ENCODE peak calls at places on chromosomes 12 and 14, in eight cellular contexts. K, I, O, S, C, G, P and J are unnamed samples.

GRCh38 chr12:49553512-49554088 is 14.3 kb downstream of the MCRS1 start:
- DNase-seq in C (peak), S (no peak), P (no peak), G (no peak), O (peak), K (no peak), I (no peak), J (no peak)

GRCh38 chr12:46342562-46343033 is 30.0 kb downstream of the SLC38A2 start:
- DNase-seq in S (no peak), K (peak), C (peak), P (no peak), I (no peak), G (no peak), O (peak), J (no peak)

GRCh38 chr14:61839452-61839851 is 77.2 kb downstream of the SNAPC1 start:
- DNase-seq in S (no peak), C (peak), I (no peak), G (peak), P (no peak), O (no peak), K (no peak), J (no peak)

GRCh38 chr12:98896938-98897337 is 251.8 kb downstream of the APAF1 start:
- DNase-seq in K (no peak), I (peak), O (peak), G (no peak), P (no peak), S (no peak), C (no peak), J (no peak)

GRCh38 chr12:106247731-106248176 is at the start of gene CKAP4:
- DNase-seq in I (no peak), K (peak), S (peak), O (peak), C (peak), P (peak), G (no peak), J (no peak)

GRCh38 chr14:24629521-24629920 is 4.5 kb downstream of the GZMB start:
- DNase-seq in K (no peak), O (no peak), I (no peak), P (no peak), C (no peak), G (no peak), S (no peak), J (no peak)

GRCh38 chr12:27652174-27652763 is 44.0 kb upstream of the REP15 start:
- DNase-seq in I (no peak), P (no peak), G (peak), O (peak), C (peak), S (no peak), K (no peak), J (no peak)

GRCh38 chr12:58629376-58629775 is 290.9 kb downstream of the LRIG3 start:
- DNase-seq in P (no peak), S (no peak), I (no peak), C (no peak), G (no peak), K (no peak), O (no peak), J (no peak)

GRCh38 chr12:56839489-56840442 is 76.6 kb downstream of the HSD17B6 start:
- DNase-seq in C (peak), G (no peak), O (peak), S (peak), I (no peak), K (no peak), P (peak), J (no peak)

GRCh38 chr12:105281694-105282049 is 45.7 kb upstream of the APPL2 start:
- DNase-seq in P (no peak), I (no peak), K (no peak), C (peak), S (no peak), G (no peak), O (no peak), J (no peak)

DNA sequence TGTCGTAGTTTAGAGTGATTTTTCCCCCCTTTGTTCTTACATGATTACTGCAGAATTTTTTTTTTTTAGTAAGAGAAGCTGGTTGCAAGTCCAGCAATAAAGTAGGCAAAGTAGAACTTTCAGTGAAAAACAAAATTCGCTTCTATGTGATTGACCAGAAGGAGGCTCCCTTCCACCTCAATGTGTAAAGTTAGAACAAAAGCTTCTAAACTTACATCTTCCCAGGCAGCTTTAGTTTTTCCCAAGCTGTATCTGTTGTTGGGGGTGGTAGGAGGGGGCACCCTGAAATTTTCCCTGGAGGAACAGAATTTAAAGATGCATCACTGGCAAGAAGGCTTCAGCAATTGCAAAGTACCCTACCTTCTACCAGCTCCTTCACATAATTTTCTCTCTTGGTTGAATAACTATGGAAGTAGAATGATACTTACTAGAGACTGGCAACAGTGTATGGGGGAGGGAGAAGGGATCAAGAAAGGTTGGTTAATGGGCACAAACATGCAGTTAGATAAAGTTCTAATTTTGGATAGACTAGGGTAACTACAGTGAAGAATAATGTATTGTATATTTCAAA is 87.3 kb upstream of the E2F7 start:
- DNase-seq in G (no peak), P (no peak), C (peak), S (no peak), O (peak), I (peak), K (no peak), J (no peak)
- TF ChIP-seq CTCF in G (peak), P (peak), C (peak), S (peak), O (peak), I (peak), K (no peak), J (peak)

GRCh38 chr14:77043177-77043983 is 14.9 kb upstream of the IRF2BPL start:
- DNase-seq in S (no peak), P (no peak), I (no peak), K (no peak), C (peak), O (no peak), G (peak), J (no peak)

GRCh38 chr14:77040059-77040308 is 11.5 kb upstream of the IRF2BPL start:
- DNase-seq in I (no peak), G (no peak), P (no peak), O (no peak), C (no peak), S (no peak), K (no peak), J (no peak)

GRCh38 chr14:77040995-77041744 is 12.7 kb upstream of the IRF2BPL start:
- DNase-seq in K (no peak), C (peak), S (no peak), O (no peak), P (no peak), I (no peak), G (no peak), J (no peak)

GRCh38 chr14:77040309-77040994 is 11.9 kb upstream of the IRF2BPL start:
- DNase-seq in P (peak), C (peak), I (peak), S (peak), O (peak), G (peak), K (peak), J (peak)

DNA sequence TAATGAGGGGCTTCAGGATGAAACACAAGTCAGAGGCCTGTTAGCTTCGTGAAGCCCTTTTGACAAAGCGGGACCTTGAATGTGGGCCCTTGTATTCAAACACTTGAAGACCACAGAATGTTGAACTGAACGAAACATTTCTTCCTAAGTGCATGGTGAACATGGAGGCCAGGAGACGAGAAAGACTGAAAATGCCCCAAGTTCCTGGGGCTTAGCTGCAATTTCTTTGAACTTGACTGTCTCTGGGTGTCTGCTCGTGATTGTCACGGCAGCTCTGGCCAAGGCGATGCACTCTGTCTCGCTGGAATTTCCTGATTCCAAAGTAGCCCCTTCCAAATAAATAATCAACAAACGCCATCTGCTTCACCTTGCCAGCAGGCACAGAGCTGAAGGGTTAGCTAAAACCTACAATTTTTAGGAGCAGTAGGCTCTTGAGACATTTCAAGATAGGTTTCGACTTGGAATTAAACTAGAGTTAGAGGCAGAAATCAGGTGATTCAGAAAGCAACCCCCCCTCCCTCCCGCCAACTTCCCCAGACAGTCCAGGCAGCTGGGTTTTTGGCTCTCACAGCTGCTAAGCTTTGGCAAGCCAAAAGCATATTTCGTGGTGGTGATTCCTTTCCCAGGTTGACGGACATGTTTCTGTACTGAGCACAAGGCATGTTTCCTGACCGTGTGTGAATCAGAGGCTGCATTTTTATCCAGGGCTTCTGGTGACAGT is 13.5 kb upstream of the IRF2BPL start:
- DNase-seq in K (no peak), S (no peak), I (peak), C (peak), G (peak), O (no peak), P (no peak), J (no peak)
- H3K4me3 ChIP-seq in K (no peak), S (no peak), I (no peak), C (peak), G (no peak), O (no peak), P (no peak), J (no peak)

GRCh38 chr14:56449670-56450213 is 129.9 kb upstream of the TMEM260 start:
- DNase-seq in I (no peak), S (no peak), P (no peak), C (no peak), O (no peak), G (no peak), K (no peak), J (no peak)

DNA sequence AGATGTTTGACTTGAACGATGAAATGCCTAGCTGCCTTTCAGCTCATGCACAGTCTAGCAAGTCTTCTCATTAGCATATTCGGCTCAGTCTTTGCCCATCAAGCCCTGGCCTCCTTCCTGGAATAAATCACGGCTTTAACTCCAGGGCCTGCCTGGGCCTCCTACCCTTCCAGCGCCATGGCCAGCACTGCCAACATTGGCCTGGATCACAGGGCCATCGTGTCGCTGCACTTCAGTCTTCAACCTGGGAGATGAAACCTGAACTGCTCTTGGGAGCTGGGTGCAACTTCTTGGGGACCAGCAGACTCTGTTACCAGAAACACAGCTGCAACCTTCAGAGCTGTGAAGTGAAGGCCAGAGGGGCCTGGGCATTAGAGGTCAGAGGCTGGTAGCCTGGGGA is 126.6 kb upstream of the TMEM260 start:
- DNase-seq in I (no peak), G (no peak), C (no peak), P (no peak), O (no peak), S (no peak), K (no peak), J (no peak)
- TF ChIP-seq CTCF in I (no peak), G (no peak), C (no peak), P (no peak), O (no peak), S (no peak), K (no peak), J (no peak)

DNA sequence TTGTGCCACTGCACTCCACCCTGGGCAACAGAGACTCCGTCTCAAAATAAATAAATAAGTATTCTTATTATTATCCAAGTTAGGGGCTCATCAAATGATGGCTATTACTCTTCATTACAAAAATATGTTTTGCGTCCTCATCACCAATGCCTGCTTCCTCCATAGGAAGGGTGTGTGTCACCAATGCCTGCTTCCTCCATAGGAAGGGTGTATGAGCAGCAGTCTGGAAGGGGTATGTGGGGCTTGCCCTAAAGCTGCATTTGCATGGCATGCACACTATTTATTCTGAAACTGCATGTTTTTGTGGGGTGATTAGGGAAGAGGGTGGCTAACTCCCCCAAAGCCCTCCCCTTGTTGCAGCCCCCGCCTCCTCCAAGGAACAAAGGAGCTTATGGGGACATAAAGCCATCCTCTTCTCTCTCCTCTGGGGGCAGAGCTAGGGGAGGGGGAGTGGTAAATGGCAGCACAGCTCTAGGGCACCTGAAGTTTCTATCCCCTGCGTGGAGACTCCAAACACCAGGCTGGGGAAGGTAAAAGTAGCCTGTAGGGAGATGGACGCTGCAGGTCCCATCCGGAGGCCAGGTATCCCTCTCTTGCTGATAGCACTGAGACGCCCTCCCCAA is 1.3 kb downstream of the CAMKK2 start:
- DNase-seq in I (no peak), O (peak), C (peak), K (no peak), S (no peak), G (no peak), P (no peak), J (no peak)
- H3K4me3 ChIP-seq in I (peak), O (peak), C (peak), K (peak), S (peak), G (peak), P (peak), J (peak)

DNA sequence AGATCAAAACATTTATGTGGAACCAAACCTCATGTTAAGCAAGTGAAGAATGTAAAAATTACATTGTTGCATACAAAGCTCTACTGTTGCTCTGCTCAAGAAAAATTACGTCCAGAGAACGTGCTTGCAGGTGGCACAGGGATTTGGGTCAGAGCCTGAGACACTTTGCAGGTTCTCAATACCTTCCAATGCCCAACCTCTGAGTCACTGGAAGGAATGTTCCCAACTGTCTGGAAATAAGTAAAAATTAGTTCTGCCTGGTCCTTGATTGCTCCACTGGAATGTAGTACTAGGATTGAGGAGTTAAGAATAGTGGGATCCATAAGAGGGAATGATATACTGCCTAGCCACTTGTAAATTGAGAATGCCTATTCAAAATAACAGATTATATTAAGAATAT is 2.8 kb upstream of the IFNG start:
- DNase-seq in G (no peak), K (no peak), C (peak), O (no peak), I (peak), P (no peak), S (no peak), J (peak)
- TF ChIP-seq CTCF in G (no peak), K (no peak), C (no peak), O (no peak), I (no peak), P (no peak), S (no peak), J (no peak)

GRCh38 chr12:13436696-13437391 is 240.3 kb downstream of the EMP1 start:
- DNase-seq in G (no peak), O (no peak), P (no peak), I (no peak), C (no peak), S (peak), K (no peak), J (peak)
- H3K4me3 ChIP-seq in G (no peak), O (no peak), P (no peak), I (no peak), C (no peak), S (no peak), K (no peak), J (no peak)